ENCODE peak calls at places on chromosomes 11 and 22, in nine cellular contexts. One of them, this sample, is unnamed.

GRCh38 chr11:115660072-115660805 is 156.0 kb upstream of the CADM1 start:
- DNase-seq in activated effector memory CD4-positive, alpha-beta T cell treated with anti-CD3 and anti-CD28 coated beads, Interleukin-2, amount 50 U/mL, for 16 hours: no peak
- DNase-seq in substantia nigra: no peak
- DNase-seq in choroid plexus epithelial cell: no peak
- DNase-seq in left lobe of liver: no peak
- DNase-seq in NCI-H1048: no peak
- DNase-seq in activated CD8-positive, alpha-beta T cell treated with anti-CD3 and anti-CD28 coated beads, Interleukin-2, amount 10 ng/mL, durations not matched to agents 7 days and 5 days: no peak
- DNase-seq in stimulated activated CD8-positive, alpha-beta memory T cell treated with anti-CD3 and anti-CD28 coated beads, Interleukin-4, amount 100 ng/mL, for 1 hour: no peak
- DNase-seq in HAP-1: no peak
- DNase-seq in this sample: no peak

GRCh38 chr22:23110190-23110921 is 31.4 kb downstream of the RSPH14 start:
- DNase-seq in activated effector memory CD4-positive, alpha-beta T cell treated with anti-CD3 and anti-CD28 coated beads, Interleukin-2, amount 50 U/mL, for 16 hours: no peak
- DNase-seq in substantia nigra: no peak
- DNase-seq in choroid plexus epithelial cell: no peak
- DNase-seq in left lobe of liver: no peak
- DNase-seq in NCI-H1048: no peak
- DNase-seq in activated CD8-positive, alpha-beta T cell treated with anti-CD3 and anti-CD28 coated beads, Interleukin-2, amount 10 ng/mL, durations not matched to agents 7 days and 5 days: no peak
- DNase-seq in stimulated activated CD8-positive, alpha-beta memory T cell treated with anti-CD3 and anti-CD28 coated beads, Interleukin-4, amount 100 ng/mL, for 1 hour: no peak
- DNase-seq in HAP-1: no peak
- DNase-seq in this sample: peak

GRCh38 chr22:38823637-38824036 is 20.2 kb downstream of the NPTXR start:
- DNase-seq in activated effector memory CD4-positive, alpha-beta T cell treated with anti-CD3 and anti-CD28 coated beads, Interleukin-2, amount 50 U/mL, for 16 hours: no peak
- DNase-seq in substantia nigra: no peak
- DNase-seq in choroid plexus epithelial cell: no peak
- DNase-seq in left lobe of liver: no peak
- DNase-seq in NCI-H1048: no peak
- DNase-seq in activated CD8-positive, alpha-beta T cell treated with anti-CD3 and anti-CD28 coated beads, Interleukin-2, amount 10 ng/mL, durations not matched to agents 7 days and 5 days: no peak
- DNase-seq in stimulated activated CD8-positive, alpha-beta memory T cell treated with anti-CD3 and anti-CD28 coated beads, Interleukin-4, amount 100 ng/mL, for 1 hour: no peak
- DNase-seq in HAP-1: no peak
- DNase-seq in this sample: no peak

GRCh38 chr11:57214494-57214893 is 22.6 kb downstream of the APLNR start:
- DNase-seq in activated effector memory CD4-positive, alpha-beta T cell treated with anti-CD3 and anti-CD28 coated beads, Interleukin-2, amount 50 U/mL, for 16 hours: no peak
- DNase-seq in substantia nigra: no peak
- DNase-seq in choroid plexus epithelial cell: peak
- DNase-seq in left lobe of liver: no peak
- DNase-seq in NCI-H1048: no peak
- DNase-seq in activated CD8-positive, alpha-beta T cell treated with anti-CD3 and anti-CD28 coated beads, Interleukin-2, amount 10 ng/mL, durations not matched to agents 7 days and 5 days: no peak
- DNase-seq in stimulated activated CD8-positive, alpha-beta memory T cell treated with anti-CD3 and anti-CD28 coated beads, Interleukin-4, amount 100 ng/mL, for 1 hour: no peak
- DNase-seq in HAP-1: no peak
- DNase-seq in this sample: peak

GRCh38 chr11:7413961-7414728 is 71.2 kb upstream of the OLFML1 start:
- DNase-seq in activated effector memory CD4-positive, alpha-beta T cell treated with anti-CD3 and anti-CD28 coated beads, Interleukin-2, amount 50 U/mL, for 16 hours: no peak
- DNase-seq in substantia nigra: no peak
- DNase-seq in choroid plexus epithelial cell: no peak
- DNase-seq in left lobe of liver: no peak
- DNase-seq in NCI-H1048: no peak
- DNase-seq in activated CD8-positive, alpha-beta T cell treated with anti-CD3 and anti-CD28 coated beads, Interleukin-2, amount 10 ng/mL, durations not matched to agents 7 days and 5 days: no peak
- DNase-seq in stimulated activated CD8-positive, alpha-beta memory T cell treated with anti-CD3 and anti-CD28 coated beads, Interleukin-4, amount 100 ng/mL, for 1 hour: no peak
- DNase-seq in HAP-1: no peak
- DNase-seq in this sample: no peak

GRCh38 chr11:112961751-112962747 is 829 bp downstream of the NCAM1 start:
- DNase-seq in activated effector memory CD4-positive, alpha-beta T cell treated with anti-CD3 and anti-CD28 coated beads, Interleukin-2, amount 50 U/mL, for 16 hours: no peak
- DNase-seq in substantia nigra: peak
- DNase-seq in choroid plexus epithelial cell: no peak
- DNase-seq in left lobe of liver: no peak
- DNase-seq in NCI-H1048: no peak
- DNase-seq in activated CD8-positive, alpha-beta T cell treated with anti-CD3 and anti-CD28 coated beads, Interleukin-2, amount 10 ng/mL, durations not matched to agents 7 days and 5 days: peak
- DNase-seq in stimulated activated CD8-positive, alpha-beta memory T cell treated with anti-CD3 and anti-CD28 coated beads, Interleukin-4, amount 100 ng/mL, for 1 hour: no peak
- DNase-seq in HAP-1: no peak
- DNase-seq in this sample: peak

GRCh38 chr11:114496915-114497314 is 57.6 kb downstream of the REXO2 start:
- DNase-seq in activated effector memory CD4-positive, alpha-beta T cell treated with anti-CD3 and anti-CD28 coated beads, Interleukin-2, amount 50 U/mL, for 16 hours: no peak
- DNase-seq in substantia nigra: no peak
- DNase-seq in choroid plexus epithelial cell: no peak
- DNase-seq in left lobe of liver: no peak
- DNase-seq in NCI-H1048: no peak
- DNase-seq in activated CD8-positive, alpha-beta T cell treated with anti-CD3 and anti-CD28 coated beads, Interleukin-2, amount 10 ng/mL, durations not matched to agents 7 days and 5 days: no peak
- DNase-seq in stimulated activated CD8-positive, alpha-beta memory T cell treated with anti-CD3 and anti-CD28 coated beads, Interleukin-4, amount 100 ng/mL, for 1 hour: no peak
- DNase-seq in HAP-1: no peak
- DNase-seq in this sample: no peak

GRCh38 chr22:41664490-41664889 is 24.2 kb downstream of the SNU13 start:
- DNase-seq in activated effector memory CD4-positive, alpha-beta T cell treated with anti-CD3 and anti-CD28 coated beads, Interleukin-2, amount 50 U/mL, for 16 hours: no peak
- DNase-seq in substantia nigra: no peak
- DNase-seq in choroid plexus epithelial cell: no peak
- DNase-seq in left lobe of liver: no peak
- DNase-seq in NCI-H1048: no peak
- DNase-seq in activated CD8-positive, alpha-beta T cell treated with anti-CD3 and anti-CD28 coated beads, Interleukin-2, amount 10 ng/mL, durations not matched to agents 7 days and 5 days: no peak
- DNase-seq in stimulated activated CD8-positive, alpha-beta memory T cell treated with anti-CD3 and anti-CD28 coated beads, Interleukin-4, amount 100 ng/mL, for 1 hour: no peak
- DNase-seq in HAP-1: no peak
- DNase-seq in this sample: no peak

GRCh38 chr22:27075891-27076290 is 418.5 kb downstream of the MIAT start:
- DNase-seq in activated effector memory CD4-positive, alpha-beta T cell treated with anti-CD3 and anti-CD28 coated beads, Interleukin-2, amount 50 U/mL, for 16 hours: no peak
- DNase-seq in substantia nigra: no peak
- DNase-seq in choroid plexus epithelial cell: no peak
- DNase-seq in left lobe of liver: no peak
- DNase-seq in NCI-H1048: no peak
- DNase-seq in activated CD8-positive, alpha-beta T cell treated with anti-CD3 and anti-CD28 coated beads, Interleukin-2, amount 10 ng/mL, durations not matched to agents 7 days and 5 days: no peak
- DNase-seq in stimulated activated CD8-positive, alpha-beta memory T cell treated with anti-CD3 and anti-CD28 coated beads, Interleukin-4, amount 100 ng/mL, for 1 hour: no peak
- DNase-seq in HAP-1: no peak
- DNase-seq in this sample: no peak

GRCh38 chr11:27402450-27402849 is 39.4 kb upstream of the CCDC34 start:
- DNase-seq in activated effector memory CD4-positive, alpha-beta T cell treated with anti-CD3 and anti-CD28 coated beads, Interleukin-2, amount 50 U/mL, for 16 hours: no peak
- DNase-seq in substantia nigra: no peak
- DNase-seq in choroid plexus epithelial cell: no peak
- DNase-seq in left lobe of liver: no peak
- DNase-seq in NCI-H1048: no peak
- DNase-seq in activated CD8-positive, alpha-beta T cell treated with anti-CD3 and anti-CD28 coated beads, Interleukin-2, amount 10 ng/mL, durations not matched to agents 7 days and 5 days: no peak
- DNase-seq in stimulated activated CD8-positive, alpha-beta memory T cell treated with anti-CD3 and anti-CD28 coated beads, Interleukin-4, amount 100 ng/mL, for 1 hour: no peak
- DNase-seq in HAP-1: no peak
- DNase-seq in this sample: no peak

GRCh38 chr11:104163100-104164027 is 583 bp downstream of the PDGFD start:
- DNase-seq in activated effector memory CD4-positive, alpha-beta T cell treated with anti-CD3 and anti-CD28 coated beads, Interleukin-2, amount 50 U/mL, for 16 hours: no peak
- DNase-seq in substantia nigra: no peak
- DNase-seq in choroid plexus epithelial cell: peak
- DNase-seq in left lobe of liver: no peak
- DNase-seq in NCI-H1048: no peak
- DNase-seq in activated CD8-positive, alpha-beta T cell treated with anti-CD3 and anti-CD28 coated beads, Interleukin-2, amount 10 ng/mL, durations not matched to agents 7 days and 5 days: no peak
- DNase-seq in stimulated activated CD8-positive, alpha-beta memory T cell treated with anti-CD3 and anti-CD28 coated beads, Interleukin-4, amount 100 ng/mL, for 1 hour: no peak
- DNase-seq in HAP-1: no peak
- DNase-seq in this sample: peak

GRCh38 chr22:35795476-35795875 is 77.8 kb downstream of the APOL5 start:
- DNase-seq in activated effector memory CD4-positive, alpha-beta T cell treated with anti-CD3 and anti-CD28 coated beads, Interleukin-2, amount 50 U/mL, for 16 hours: no peak
- DNase-seq in substantia nigra: no peak
- DNase-seq in choroid plexus epithelial cell: no peak
- DNase-seq in left lobe of liver: no peak
- DNase-seq in NCI-H1048: no peak
- DNase-seq in activated CD8-positive, alpha-beta T cell treated with anti-CD3 and anti-CD28 coated beads, Interleukin-2, amount 10 ng/mL, durations not matched to agents 7 days and 5 days: no peak
- DNase-seq in stimulated activated CD8-positive, alpha-beta memory T cell treated with anti-CD3 and anti-CD28 coated beads, Interleukin-4, amount 100 ng/mL, for 1 hour: no peak
- DNase-seq in HAP-1: no peak
- DNase-seq in this sample: no peak